ENCODE peak calls at places on chromosomes 3 and 15, in seven cellular contexts. One of them, this sample, is unnamed.

GRCh38 chr3:126781889-126782491 is 78.0 kb downstream of the CHCHD6 start:
- DNase-seq in posterior cingulate gyrus: no peak
- DNase-seq in DMS 273 treated with DMSO at 0.1 percent for 48 hours: no peak
- DNase-seq in RPMI7951: peak; percentile 96
- DNase-seq in substantia nigra: no peak
- DNase-seq in T-helper 9 cell: no peak
- DNase-seq in stimulated activated CD8-positive, alpha-beta memory T cell treated with anti-CD3 and anti-CD28 coated beads, Interleukin-4, amount 100 ng/mL, for 4 hours: no peak
- DNase-seq in this sample: no peak

GRCh38 chr15:36883705-36884355 is 216.5 kb downstream of the MEIS2 start:
- DNase-seq in posterior cingulate gyrus: peak; percentile 86
- DNase-seq in DMS 273 treated with DMSO at 0.1 percent for 48 hours: peak; percentile 30
- DNase-seq in RPMI7951: peak; percentile 76
- DNase-seq in substantia nigra: peak; percentile 80
- DNase-seq in T-helper 9 cell: peak; percentile 21
- DNase-seq in stimulated activated CD8-positive, alpha-beta memory T cell treated with anti-CD3 and anti-CD28 coated beads, Interleukin-4, amount 100 ng/mL, for 4 hours: no peak
- DNase-seq in this sample: peak; percentile 85

GRCh38 chr15:82799183-82799841 is 6.6 kb downstream of the FSD2 start:
- DNase-seq in posterior cingulate gyrus: no peak
- DNase-seq in DMS 273 treated with DMSO at 0.1 percent for 48 hours: no peak
- DNase-seq in RPMI7951: no peak
- DNase-seq in substantia nigra: no peak
- DNase-seq in T-helper 9 cell: no peak
- DNase-seq in stimulated activated CD8-positive, alpha-beta memory T cell treated with anti-CD3 and anti-CD28 coated beads, Interleukin-4, amount 100 ng/mL, for 4 hours: no peak
- DNase-seq in this sample: no peak

GRCh38 chr3:4570840-4571621 is 77.9 kb downstream of the ITPR1 start:
- DNase-seq in posterior cingulate gyrus: no peak
- DNase-seq in DMS 273 treated with DMSO at 0.1 percent for 48 hours: no peak
- DNase-seq in RPMI7951: peak; percentile 24
- DNase-seq in substantia nigra: no peak
- DNase-seq in T-helper 9 cell: no peak
- DNase-seq in stimulated activated CD8-positive, alpha-beta memory T cell treated with anti-CD3 and anti-CD28 coated beads, Interleukin-4, amount 100 ng/mL, for 4 hours: no peak
- DNase-seq in this sample: no peak

GRCh38 chr15:67156426-67156825 is 91.0 kb downstream of the SMAD3 start:
- DNase-seq in posterior cingulate gyrus: no peak
- DNase-seq in DMS 273 treated with DMSO at 0.1 percent for 48 hours: no peak
- DNase-seq in RPMI7951: no peak
- DNase-seq in substantia nigra: no peak
- DNase-seq in T-helper 9 cell: no peak
- DNase-seq in stimulated activated CD8-positive, alpha-beta memory T cell treated with anti-CD3 and anti-CD28 coated beads, Interleukin-4, amount 100 ng/mL, for 4 hours: no peak
- DNase-seq in this sample: no peak

GRCh38 chr3:11459147-11459837 is 184.4 kb downstream of the VGLL4 start:
- DNase-seq in posterior cingulate gyrus: no peak
- DNase-seq in DMS 273 treated with DMSO at 0.1 percent for 48 hours: no peak
- DNase-seq in RPMI7951: no peak
- DNase-seq in substantia nigra: no peak
- DNase-seq in T-helper 9 cell: no peak
- DNase-seq in stimulated activated CD8-positive, alpha-beta memory T cell treated with anti-CD3 and anti-CD28 coated beads, Interleukin-4, amount 100 ng/mL, for 4 hours: no peak
- DNase-seq in this sample: no peak

GRCh38 chr3:105967117-105967516 is 98.3 kb upstream of the CBLB start:
- DNase-seq in posterior cingulate gyrus: no peak
- DNase-seq in DMS 273 treated with DMSO at 0.1 percent for 48 hours: no peak
- DNase-seq in RPMI7951: peak; percentile 70
- DNase-seq in substantia nigra: no peak
- DNase-seq in T-helper 9 cell: no peak
- DNase-seq in stimulated activated CD8-positive, alpha-beta memory T cell treated with anti-CD3 and anti-CD28 coated beads, Interleukin-4, amount 100 ng/mL, for 4 hours: no peak
- DNase-seq in this sample: no peak

GRCh38 chr15:77626002-77626401 is 6.7 kb downstream of the LINGO1 start:
- DNase-seq in posterior cingulate gyrus: no peak
- DNase-seq in DMS 273 treated with DMSO at 0.1 percent for 48 hours: no peak
- DNase-seq in RPMI7951: no peak
- DNase-seq in substantia nigra: no peak
- DNase-seq in T-helper 9 cell: no peak
- DNase-seq in stimulated activated CD8-positive, alpha-beta memory T cell treated with anti-CD3 and anti-CD28 coated beads, Interleukin-4, amount 100 ng/mL, for 4 hours: no peak
- DNase-seq in this sample: no peak

GRCh38 chr3:47907784-47908183 is 104.8 kb downstream of the DHX30 start:
- DNase-seq in posterior cingulate gyrus: no peak
- DNase-seq in DMS 273 treated with DMSO at 0.1 percent for 48 hours: no peak
- DNase-seq in RPMI7951: no peak
- DNase-seq in substantia nigra: no peak
- DNase-seq in T-helper 9 cell: no peak
- DNase-seq in stimulated activated CD8-positive, alpha-beta memory T cell treated with anti-CD3 and anti-CD28 coated beads, Interleukin-4, amount 100 ng/mL, for 4 hours: no peak
- DNase-seq in this sample: no peak

GRCh38 chr15:64813075-64813474 is 12.4 kb downstream of the PIF1 start:
- DNase-seq in posterior cingulate gyrus: no peak
- DNase-seq in DMS 273 treated with DMSO at 0.1 percent for 48 hours: no peak
- DNase-seq in RPMI7951: peak; percentile 67
- DNase-seq in substantia nigra: no peak
- DNase-seq in T-helper 9 cell: no peak
- DNase-seq in stimulated activated CD8-positive, alpha-beta memory T cell treated with anti-CD3 and anti-CD28 coated beads, Interleukin-4, amount 100 ng/mL, for 4 hours: no peak
- DNase-seq in this sample: no peak

GRCh38 chr15:61474796-61475195 is 245.7 kb upstream of the RORA start:
- DNase-seq in posterior cingulate gyrus: no peak
- DNase-seq in DMS 273 treated with DMSO at 0.1 percent for 48 hours: no peak
- DNase-seq in RPMI7951: peak; percentile 38
- DNase-seq in substantia nigra: no peak
- DNase-seq in T-helper 9 cell: no peak
- DNase-seq in stimulated activated CD8-positive, alpha-beta memory T cell treated with anti-CD3 and anti-CD28 coated beads, Interleukin-4, amount 100 ng/mL, for 4 hours: no peak
- DNase-seq in this sample: no peak

GRCh38 chr3:16512435-16513140 is 911 bp downstream of the RFTN1 start:
- DNase-seq in posterior cingulate gyrus: no peak
- DNase-seq in DMS 273 treated with DMSO at 0.1 percent for 48 hours: no peak
- DNase-seq in RPMI7951: no peak
- DNase-seq in substantia nigra: no peak
- DNase-seq in T-helper 9 cell: peak; percentile 38
- DNase-seq in stimulated activated CD8-positive, alpha-beta memory T cell treated with anti-CD3 and anti-CD28 coated beads, Interleukin-4, amount 100 ng/mL, for 4 hours: peak; percentile 26
- DNase-seq in this sample: peak; percentile 60

GRCh38 chr3:71499477-71499876 is 84.1 kb downstream of the FOXP1 start:
- DNase-seq in posterior cingulate gyrus: no peak
- DNase-seq in DMS 273 treated with DMSO at 0.1 percent for 48 hours: no peak
- DNase-seq in RPMI7951: no peak
- DNase-seq in substantia nigra: no peak
- DNase-seq in T-helper 9 cell: no peak
- DNase-seq in stimulated activated CD8-positive, alpha-beta memory T cell treated with anti-CD3 and anti-CD28 coated beads, Interleukin-4, amount 100 ng/mL, for 4 hours: no peak
- DNase-seq in this sample: no peak

GRCh38 chr15:41462396-41462795 is 31.3 kb upstream of the ITPKA start:
- DNase-seq in posterior cingulate gyrus: no peak
- DNase-seq in DMS 273 treated with DMSO at 0.1 percent for 48 hours: no peak
- DNase-seq in RPMI7951: no peak
- DNase-seq in substantia nigra: no peak
- DNase-seq in T-helper 9 cell: no peak
- DNase-seq in stimulated activated CD8-positive, alpha-beta memory T cell treated with anti-CD3 and anti-CD28 coated beads, Interleukin-4, amount 100 ng/mL, for 4 hours: no peak
- DNase-seq in this sample: no peak

GRCh38 chr3:140007946-140008692 is 73.1 kb downstream of the CLSTN2 start:
- DNase-seq in posterior cingulate gyrus: no peak
- DNase-seq in DMS 273 treated with DMSO at 0.1 percent for 48 hours: peak; percentile 24
- DNase-seq in RPMI7951: no peak
- DNase-seq in substantia nigra: no peak
- DNase-seq in T-helper 9 cell: no peak
- DNase-seq in stimulated activated CD8-positive, alpha-beta memory T cell treated with anti-CD3 and anti-CD28 coated beads, Interleukin-4, amount 100 ng/mL, for 4 hours: no peak
- DNase-seq in this sample: no peak

GRCh38 chr3:106126836-106127235 is 258.0 kb upstream of the CBLB start:
- DNase-seq in posterior cingulate gyrus: no peak
- DNase-seq in DMS 273 treated with DMSO at 0.1 percent for 48 hours: no peak
- DNase-seq in RPMI7951: no peak
- DNase-seq in substantia nigra: no peak
- DNase-seq in T-helper 9 cell: no peak
- DNase-seq in stimulated activated CD8-positive, alpha-beta memory T cell treated with anti-CD3 and anti-CD28 coated beads, Interleukin-4, amount 100 ng/mL, for 4 hours: no peak
- DNase-seq in this sample: no peak

GRCh38 chr15:73346735-73347312 is 21.9 kb downstream of the HCN4 start:
- DNase-seq in posterior cingulate gyrus: no peak
- DNase-seq in DMS 273 treated with DMSO at 0.1 percent for 48 hours: no peak
- DNase-seq in RPMI7951: peak; percentile 47
- DNase-seq in substantia nigra: no peak
- DNase-seq in T-helper 9 cell: peak; percentile 62
- DNase-seq in stimulated activated CD8-positive, alpha-beta memory T cell treated with anti-CD3 and anti-CD28 coated beads, Interleukin-4, amount 100 ng/mL, for 4 hours: peak; percentile 21
- DNase-seq in this sample: peak; percentile 70

GRCh38 chr3:145812396-145812795 is 348.6 kb downstream of the PLOD2 start:
- DNase-seq in posterior cingulate gyrus: no peak
- DNase-seq in DMS 273 treated with DMSO at 0.1 percent for 48 hours: no peak
- DNase-seq in RPMI7951: no peak
- DNase-seq in substantia nigra: no peak
- DNase-seq in T-helper 9 cell: no peak
- DNase-seq in stimulated activated CD8-positive, alpha-beta memory T cell treated with anti-CD3 and anti-CD28 coated beads, Interleukin-4, amount 100 ng/mL, for 4 hours: no peak
- DNase-seq in this sample: no peak

GRCh38 chr3:110791971-110792370 is 279.6 kb upstream of the NECTIN3 start:
- DNase-seq in posterior cingulate gyrus: no peak
- DNase-seq in DMS 273 treated with DMSO at 0.1 percent for 48 hours: no peak
- DNase-seq in RPMI7951: no peak
- DNase-seq in substantia nigra: no peak
- DNase-seq in T-helper 9 cell: no peak
- DNase-seq in stimulated activated CD8-positive, alpha-beta memory T cell treated with anti-CD3 and anti-CD28 coated beads, Interleukin-4, amount 100 ng/mL, for 4 hours: no peak
- DNase-seq in this sample: no peak

GRCh38 chr3:13653631-13654279 is 104.8 kb downstream of the FBLN2 start:
- DNase-seq in posterior cingulate gyrus: no peak
- DNase-seq in DMS 273 treated with DMSO at 0.1 percent for 48 hours: no peak
- DNase-seq in RPMI7951: peak; percentile 29
- DNase-seq in substantia nigra: no peak
- DNase-seq in T-helper 9 cell: no peak
- DNase-seq in stimulated activated CD8-positive, alpha-beta memory T cell treated with anti-CD3 and anti-CD28 coated beads, Interleukin-4, amount 100 ng/mL, for 4 hours: no peak
- DNase-seq in this sample: no peak

GRCh38 chr3:162142511-162142910 is 645.9 kb downstream of the OTOL1 start:
- DNase-seq in posterior cingulate gyrus: no peak
- DNase-seq in DMS 273 treated with DMSO at 0.1 percent for 48 hours: no peak
- DNase-seq in RPMI7951: peak; percentile 18
- DNase-seq in substantia nigra: no peak
- DNase-seq in T-helper 9 cell: no peak
- DNase-seq in stimulated activated CD8-positive, alpha-beta memory T cell treated with anti-CD3 and anti-CD28 coated beads, Interleukin-4, amount 100 ng/mL, for 4 hours: no peak
- DNase-seq in this sample: no peak

GRCh38 chr3:156477306-156477705 is 77.6 kb downstream of the SSR3 start:
- DNase-seq in posterior cingulate gyrus: no peak
- DNase-seq in DMS 273 treated with DMSO at 0.1 percent for 48 hours: no peak
- DNase-seq in RPMI7951: peak; percentile 54
- DNase-seq in substantia nigra: no peak
- DNase-seq in T-helper 9 cell: no peak
- DNase-seq in stimulated activated CD8-positive, alpha-beta memory T cell treated with anti-CD3 and anti-CD28 coated beads, Interleukin-4, amount 100 ng/mL, for 4 hours: no peak
- DNase-seq in this sample: no peak

GRCh38 chr15:87527875-87528274 is 728.7 kb downstream of the NTRK3 start:
- DNase-seq in posterior cingulate gyrus: no peak
- DNase-seq in DMS 273 treated with DMSO at 0.1 percent for 48 hours: no peak
- DNase-seq in RPMI7951: no peak
- DNase-seq in substantia nigra: no peak
- DNase-seq in T-helper 9 cell: no peak
- DNase-seq in stimulated activated CD8-positive, alpha-beta memory T cell treated with anti-CD3 and anti-CD28 coated beads, Interleukin-4, amount 100 ng/mL, for 4 hours: no peak
- DNase-seq in this sample: no peak

GRCh38 chr3:12287727-12288465 is 974 bp upstream of the PPARG start:
- DNase-seq in posterior cingulate gyrus: no peak
- DNase-seq in DMS 273 treated with DMSO at 0.1 percent for 48 hours: no peak
- DNase-seq in RPMI7951: no peak
- DNase-seq in substantia nigra: no peak
- DNase-seq in T-helper 9 cell: no peak
- DNase-seq in stimulated activated CD8-positive, alpha-beta memory T cell treated with anti-CD3 and anti-CD28 coated beads, Interleukin-4, amount 100 ng/mL, for 4 hours: no peak
- DNase-seq in this sample: peak; percentile 38

GRCh38 chr3:170357920-170358854 is 672 bp downstream of the SKIL start:
- DNase-seq in posterior cingulate gyrus: peak; percentile 78
- DNase-seq in DMS 273 treated with DMSO at 0.1 percent for 48 hours: no peak
- DNase-seq in RPMI7951: peak; percentile 77
- DNase-seq in substantia nigra: peak; percentile 74
- DNase-seq in T-helper 9 cell: peak; percentile 83
- DNase-seq in stimulated activated CD8-positive, alpha-beta memory T cell treated with anti-CD3 and anti-CD28 coated beads, Interleukin-4, amount 100 ng/mL, for 4 hours: peak; percentile 61
- DNase-seq in this sample: peak; percentile 42